ENCODE peak calls at places on chromosomes 7 and 10, in five cellular contexts. M is cardiac fibroblast, Q is gastrocnemius medialis, J is uterus, G is fibroblast of pulmonary artery. T is an unnamed sample.

GRCh38 chr10:20185116-20185515 is 368.9 kb downstream of the PLXDC2 start:
- DNase-seq in M (peak; percentile 5), Q (no peak), J (no peak), G (peak; percentile 11), T (no peak)

GRCh38 chr7:5701085-5701914 is 80.2 kb downstream of the RNF216 start:
- DNase-seq in M (peak; percentile 56), Q (no peak), J (no peak), G (no peak), T (no peak)

GRCh38 chr10:37975407-37975991 is 948 bp downstream of the ZNF25 start:
- DNase-seq in M (peak; percentile 33), Q (no peak), J (no peak), G (no peak), T (peak; percentile 37)

GRCh38 chr7:118352854-118353453 is 128.4 kb downstream of the ANKRD7 start:
- DNase-seq in M (peak; percentile 16), Q (no peak), J (no peak), G (peak; percentile 7), T (no peak)

GRCh38 chr7:157560710-157561522 is 224.1 kb downstream of the DNAJB6 start:
- DNase-seq in M (no peak), Q (no peak), J (no peak), G (no peak), T (no peak)

GRCh38 chr10:101018118-101018599 is 12.8 kb downstream of the PDZD7 start:
- DNase-seq in M (peak; percentile 46), Q (no peak), J (no peak), G (no peak), T (no peak)

GRCh38 chr7:107025449-107026103 is 18.9 kb upstream of the PRKAR2B start:
- DNase-seq in M (peak; percentile 25), Q (no peak), J (no peak), G (peak; percentile 36), T (peak; percentile 34)

GRCh38 chr7:106339513-106340246 is 54.9 kb upstream of the NAMPT start:
- DNase-seq in M (no peak), Q (no peak), J (no peak), G (no peak), T (no peak)

GRCh38 chr7:68715907-68716306 is 882.4 kb upstream of the AUTS2 start:
- DNase-seq in M (no peak), Q (no peak), J (no peak), G (no peak), T (no peak)

GRCh38 chr10:45034301-45034700 is 33.6 kb downstream of the ZNF22 start:
- DNase-seq in M (peak; percentile 53), Q (no peak), J (no peak), G (no peak), T (no peak)